ENCODE peak calls at places on chromosomes 5 and 9, in seven cellular contexts. N is adrenal gland, K is nephron progenitor cell, L is ovary, I is GM13977, X is lower lobe of right lung, O is AG09309. J is an unnamed sample.

GRCh38 chr5:98635631-98636030 is 137.8 kb upstream of the RGMB start:
- DNase-seq in O (no peak), L (no peak), X (no peak), I (no peak), K (no peak), N (no peak), J (peak)

GRCh38 chr9:32161720-32162119 is 222.7 kb upstream of the ACO1 start:
- DNase-seq in L (no peak), K (no peak), O (no peak), N (no peak), X (no peak), I (peak), J (no peak)

GRCh38 chr5:79346420-79346824 is 110.5 kb downstream of the JMY start:
- DNase-seq in K (no peak), L (no peak), I (no peak), N (no peak), X (no peak), O (peak), J (peak)

GRCh38 chr5:65796269-65796668 is 74.3 kb downstream of the NLN start:
- DNase-seq in O (no peak), L (no peak), K (no peak), X (no peak), I (no peak), N (no peak), J (no peak)

GRCh38 chr5:33281507-33281906 is 159.3 kb upstream of the TARS1 start:
- DNase-seq in K (no peak), X (no peak), N (no peak), I (no peak), O (no peak), L (no peak), J (peak)

GRCh38 chr5:150178262-150178661 is 11.6 kb upstream of the SLC6A7 start:
- DNase-seq in N (no peak), K (no peak), O (no peak), I (peak), L (no peak), X (no peak), J (no peak)

GRCh38 chr5:100311811-100312210 is 223.4 kb upstream of the FAM174A start:
- DNase-seq in K (no peak), L (no peak), O (no peak), I (no peak), X (no peak), N (no peak), J (no peak)

GRCh38 chr5:174327317-174327864 is 281.9 kb downstream of the NSG2 start:
- DNase-seq in K (peak), N (peak), X (peak), L (no peak), O (peak), I (peak), J (peak)

GRCh38 chr5:124253421-124253820 is 493.0 kb downstream of the ZNF608 start:
- DNase-seq in N (no peak), I (no peak), L (no peak), X (no peak), O (no peak), K (no peak), J (no peak)

GRCh38 chr9:96116275-96117051 is 185.5 kb downstream of the HSD17B3 start:
- DNase-seq in O (no peak), I (no peak), L (no peak), K (no peak), X (no peak), N (no peak), J (no peak)

GRCh38 chr5:180233729-180234128 is 24.7 kb upstream of the RASGEF1C start:
- DNase-seq in K (no peak), X (no peak), N (no peak), L (no peak), O (no peak), I (no peak), J (no peak)

GRCh38 chr5:150136841-150137167 is 18.8 kb downstream of the PDGFRB start:
- DNase-seq in O (no peak), I (no peak), X (no peak), L (no peak), N (no peak), K (no peak), J (no peak)

GRCh38 chr5:157516626-157517325 is 56.8 kb downstream of the NIPAL4 start:
- DNase-seq in X (no peak), L (peak), N (peak), K (no peak), O (peak), I (no peak), J (peak)

GRCh38 chr5:139665626-139666025 is 17.5 kb downstream of the CXXC5 start:
- DNase-seq in L (no peak), O (no peak), I (no peak), N (no peak), X (no peak), K (no peak), J (no peak)

GRCh38 chr5:462051-462481 is 19.1 kb downstream of the EXOC3 start:
- DNase-seq in I (no peak), K (no peak), X (no peak), N (no peak), L (no peak), O (no peak), J (no peak)

GRCh38 chr5:116370886-116371285 is 203.7 kb downstream of the SEMA6A start:
- DNase-seq in K (no peak), X (no peak), N (no peak), I (no peak), O (no peak), L (no peak), J (peak)

GRCh38 chr9:10250200-10250599 is 362.6 kb downstream of the PTPRD start:
- DNase-seq in K (no peak), X (no peak), O (no peak), I (no peak), L (no peak), N (no peak), J (peak)

GRCh38 chr5:102539598-102539997 is 40.8 kb upstream of the SLCO6A1 start:
- DNase-seq in I (no peak), O (no peak), L (no peak), X (no peak), N (no peak), K (no peak), J (no peak)

GRCh38 chr9:100170556-100170955 is 71.5 kb downstream of the INVS start:
- DNase-seq in L (no peak), N (no peak), O (no peak), X (no peak), I (no peak), K (no peak), J (no peak)

GRCh38 chr9:19113964-19114679 is 11.4 kb upstream of the HAUS6 start:
- DNase-seq in I (no peak), X (no peak), N (no peak), O (no peak), L (no peak), K (no peak), J (no peak)

GRCh38 chr5:172903790-172904189 is 55.4 kb upstream of the RPL26L1 start:
- DNase-seq in L (peak), O (peak), K (no peak), X (peak), N (peak), I (no peak), J (peak)

GRCh38 chr5:180347651-180348050 is 5.5 kb downstream of the GFPT2 start:
- DNase-seq in X (no peak), L (no peak), N (no peak), O (no peak), I (no peak), K (peak), J (no peak)

GRCh38 chr9:124206391-124206790 is 51.4 kb upstream of the NEK6 start:
- DNase-seq in K (no peak), X (no peak), L (no peak), N (no peak), I (no peak), O (no peak), J (no peak)

GRCh38 chr9:70012569-70012968 is 31.1 kb upstream of the MAMDC2 start:
- DNase-seq in L (no peak), X (no peak), K (no peak), O (no peak), I (no peak), N (no peak), J (no peak)

GRCh38 chr9:1732670-1733069 is 282.5 kb upstream of the SMARCA2 start:
- DNase-seq in N (no peak), K (no peak), X (no peak), I (no peak), L (no peak), O (no peak), J (no peak)

GRCh38 chr5:115109388-115109787 is 60.3 kb downstream of the TRIM36 start:
- DNase-seq in X (no peak), L (no peak), N (no peak), I (no peak), K (no peak), O (no peak), J (no peak)

GRCh38 chr9:35904966-35905781 is 828 bp upstream of the HRCT1 start:
- DNase-seq in L (no peak), X (no peak), N (no peak), I (no peak), K (no peak), O (no peak), J (no peak)

GRCh38 chr9:97553841-97554240 is 52.4 kb downstream of the TMOD1 start:
- DNase-seq in O (no peak), K (no peak), N (no peak), X (no peak), I (no peak), L (no peak), J (no peak)

GRCh38 chr5:91469517-91470165 is 86.5 kb upstream of the ARRDC3 start:
- DNase-seq in L (no peak), K (no peak), O (no peak), X (no peak), N (no peak), I (no peak), J (no peak)

GRCh38 chr5:12312343-12312742 is 408.1 kb upstream of the CTNND2 start:
- DNase-seq in N (no peak), K (no peak), X (no peak), I (no peak), O (no peak), L (no peak), J (no peak)

GRCh38 chr5:141382469-141383294 is at the start of gene PCDHGA7:
- DNase-seq in O (no peak), X (no peak), K (no peak), N (no peak), L (no peak), I (no peak), J (peak)
- TF ChIP-seq CTCF in O (peak), X (no peak), K (no peak), N (no peak), L (no peak), I (peak), J (peak)

GRCh38 chr9:89234636-89235035 is 56.0 kb upstream of the SHC3 start:
- DNase-seq in X (peak), N (peak), K (peak), L (no peak), I (peak), O (no peak), J (peak)
- TF ChIP-seq CTCF in X (peak), N (no peak), K (no peak), L (no peak), I (peak), O (peak), J (no peak)

GRCh38 chr9:72444436-72444835 is 77.0 kb upstream of the TMC1 start:
- DNase-seq in I (no peak), L (no peak), O (no peak), K (no peak), X (no peak), N (no peak), J (no peak)

GRCh38 chr9:72441296-72442211 is 76.5 kb upstream of the ZFAND5 start:
- DNase-seq in I (no peak), L (no peak), O (no peak), N (no peak), X (no peak), K (no peak), J (peak)

GRCh38 chr9:72445291-72446000 is 76.0 kb upstream of the TMC1 start:
- DNase-seq in X (no peak), O (no peak), I (no peak), L (no peak), K (no peak), N (no peak), J (no peak)

GRCh38 chr9:72442212-72442607 is 77.2 kb upstream of the ZFAND5 start:
- DNase-seq in I (no peak), K (no peak), L (no peak), N (no peak), X (no peak), O (peak), J (peak)

GRCh38 chr9:72443855-72444254 is 77.6 kb upstream of the TMC1 start:
- DNase-seq in L (no peak), O (no peak), X (no peak), I (peak), K (no peak), N (no peak), J (no peak)
- TF ChIP-seq CTCF in L (no peak), O (no peak), X (no peak), I (peak), K (no peak), N (no peak), J (no peak)

GRCh38 chr9:94134629-94135028 is 50.4 kb downstream of the PTPDC1 start:
- DNase-seq in K (no peak), L (no peak), X (no peak), N (no peak), O (no peak), I (no peak), J (no peak)
- TF ChIP-seq CTCF in K (no peak), L (no peak), X (no peak), N (no peak), O (no peak), I (no peak), J (no peak)

DNA sequence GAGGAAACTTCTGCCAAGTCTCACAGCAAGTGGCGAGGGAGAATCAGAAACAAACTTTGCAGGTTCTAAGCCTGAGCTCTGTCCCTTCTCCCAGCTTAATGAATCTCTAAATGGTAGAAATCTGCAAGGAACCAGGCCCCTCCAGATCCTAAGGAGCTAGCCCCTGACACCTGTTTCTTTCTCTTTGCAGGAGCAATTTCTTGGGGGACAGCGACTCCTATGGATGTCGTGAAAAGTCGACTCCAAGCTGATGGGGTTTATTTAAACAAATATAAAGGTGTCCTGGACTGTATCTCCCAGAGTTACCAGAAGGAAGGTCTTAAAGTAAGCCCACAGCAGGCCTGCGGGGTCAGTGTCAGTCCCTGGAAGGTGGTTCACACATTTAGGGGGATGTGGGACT is 21.8 kb downstream of the IL9 start:
- DNase-seq in L (no peak), X (no peak), I (no peak), N (no peak), K (no peak), O (no peak), J (no peak)
- TF ChIP-seq CTCF in L (no peak), X (no peak), I (no peak), N (no peak), K (no peak), O (no peak), J (no peak)

GRCh38 chr9:13690595-13690994 is 411.1 kb upstream of the MPDZ start:
- DNase-seq in N (no peak), K (no peak), L (no peak), I (no peak), X (no peak), O (no peak), J (no peak)

GRCh38 chr9:13689925-13690324 is 410.4 kb upstream of the MPDZ start:
- DNase-seq in X (no peak), L (no peak), K (no peak), O (no peak), I (no peak), N (no peak), J (no peak)

GRCh38 chr9:13688223-13688989 is 408.9 kb upstream of the MPDZ start:
- DNase-seq in L (no peak), K (no peak), I (no peak), O (no peak), X (no peak), N (no peak), J (no peak)

DNA sequence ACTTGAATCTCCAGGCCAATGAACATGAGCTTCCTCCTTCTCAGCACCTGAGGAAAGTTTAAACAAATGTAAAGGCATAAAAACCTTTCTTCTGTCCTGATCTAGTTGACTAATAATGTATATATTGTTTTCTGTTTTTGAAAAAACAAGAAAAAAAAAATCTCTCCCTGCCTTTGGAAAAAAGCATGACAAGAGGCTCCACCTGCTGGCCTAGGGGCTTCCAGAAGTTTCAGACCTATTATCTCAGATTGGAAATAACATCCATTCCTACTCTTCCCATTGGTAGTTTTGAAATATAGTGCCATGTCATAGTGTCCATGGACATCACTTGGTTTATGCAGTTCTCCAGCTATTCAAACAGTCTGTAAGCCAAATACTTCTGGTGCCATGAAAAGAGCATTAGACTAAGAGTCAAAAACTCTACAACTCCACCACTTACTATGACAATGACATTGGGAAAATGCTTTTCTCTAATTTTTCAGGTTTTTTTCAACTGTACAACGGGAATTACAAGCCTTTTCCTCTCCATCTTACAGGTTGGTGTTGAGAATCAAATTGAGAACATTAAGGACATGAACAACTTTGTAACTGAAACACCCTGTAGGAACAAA is 409.6 kb upstream of the MPDZ start:
- DNase-seq in O (no peak), N (no peak), L (no peak), K (no peak), I (no peak), X (no peak), J (peak)
- TF ChIP-seq CTCF in O (peak), N (peak), L (no peak), K (no peak), I (no peak), X (peak), J (peak)